ENCODE peak calls at places on chromosomes 3 and 15, in nine cellular contexts. B is endothelial cell of umbilical vein, N is OCI-LY7, I is ovary, O is AG04450, V is adrenal gland, U is IMR-90, Q is fibroblast of lung, D is A673. T is an unnamed sample. For H3K9me3, the result is how much of the 10 kb centered on the place peaks cover.

GRCh38 chr3:72320911-72321385 is 527.3 kb downstream of the SHQ1 start:
- DNase-seq in B (no peak), N (no peak), I (peak), O (no peak), V (no peak), U (no peak), Q (no peak), D (no peak), T (no peak)

GRCh38 chr15:88255496-88256171 is 905 bp downstream of the NTRK3 start:
- DNase-seq in B (peak), N (no peak), I (peak), O (no peak), V (no peak), U (peak), Q (peak), D (no peak), T (no peak)

GRCh38 chr15:82315519-82316246 is 33.6 kb downstream of the GOLGA6L10 start:
- DNase-seq in B (no peak), N (no peak), I (no peak), O (no peak), V (no peak), U (no peak), Q (no peak), D (no peak), T (peak)

GRCh38 chr3:186221733-186222378 is 113.0 kb upstream of the ETV5 start:
- DNase-seq in B (no peak), N (no peak), I (no peak), O (no peak), V (no peak), U (no peak), Q (no peak), D (no peak), T (no peak)

GRCh38 chr3:45499529-45499928 is 95.0 kb upstream of the LIMD1 start:
- DNase-seq in B (peak), N (peak), I (no peak), O (no peak), V (no peak), U (peak), Q (peak), D (peak), T (no peak)

GRCh38 chr3:150180349-150180748 is 209.7 kb upstream of the PFN2 start:
- DNase-seq in B (peak), N (no peak), I (no peak), O (peak), V (no peak), U (peak), Q (peak), D (no peak), T (no peak)

GRCh38 chr3:172561894-172562664 is 38.8 kb upstream of the TNFSF10 start:
- DNase-seq in B (peak), N (no peak), I (no peak), O (no peak), V (no peak), U (no peak), Q (no peak), D (no peak), T (no peak)

GRCh38 chr3:138206196-138206595 is 19.1 kb downstream of the ARMC8 start:
- DNase-seq in B (no peak), N (no peak), I (no peak), O (no peak), V (no peak), U (no peak), Q (no peak), D (no peak), T (no peak)

GRCh38 chr3:124834723-124835718 is 52.1 kb downstream of the ITGB5 start:
- DNase-seq in B (peak), N (peak), I (peak), O (peak), V (no peak), U (peak), Q (peak), D (peak), T (peak)

GRCh38 chr3:14558029-14558428 is 17.9 kb upstream of the GRIP2 start:
- DNase-seq in B (no peak), N (no peak), I (no peak), O (no peak), V (no peak), U (no peak), Q (no peak), D (no peak), T (no peak)

GRCh38 chr3:141482250-141482937 is 4.4 kb upstream of the RASA2 start:
- DNase-seq in B (peak), N (no peak), I (no peak), O (no peak), V (no peak), U (peak), Q (peak), D (peak), T (no peak)

GRCh38 chr3:65096110-65096509 is 408.3 kb upstream of the ADAMTS9 start:
- DNase-seq in B (no peak), N (no peak), I (no peak), O (no peak), V (no peak), U (no peak), Q (no peak), D (no peak), T (no peak)

GRCh38 chr3:104437131-104437750 is 929.5 kb upstream of the ALCAM start:
- DNase-seq in B (no peak), N (no peak), I (no peak), O (peak), V (no peak), U (peak), Q (peak), D (peak), T (no peak)

DNA sequence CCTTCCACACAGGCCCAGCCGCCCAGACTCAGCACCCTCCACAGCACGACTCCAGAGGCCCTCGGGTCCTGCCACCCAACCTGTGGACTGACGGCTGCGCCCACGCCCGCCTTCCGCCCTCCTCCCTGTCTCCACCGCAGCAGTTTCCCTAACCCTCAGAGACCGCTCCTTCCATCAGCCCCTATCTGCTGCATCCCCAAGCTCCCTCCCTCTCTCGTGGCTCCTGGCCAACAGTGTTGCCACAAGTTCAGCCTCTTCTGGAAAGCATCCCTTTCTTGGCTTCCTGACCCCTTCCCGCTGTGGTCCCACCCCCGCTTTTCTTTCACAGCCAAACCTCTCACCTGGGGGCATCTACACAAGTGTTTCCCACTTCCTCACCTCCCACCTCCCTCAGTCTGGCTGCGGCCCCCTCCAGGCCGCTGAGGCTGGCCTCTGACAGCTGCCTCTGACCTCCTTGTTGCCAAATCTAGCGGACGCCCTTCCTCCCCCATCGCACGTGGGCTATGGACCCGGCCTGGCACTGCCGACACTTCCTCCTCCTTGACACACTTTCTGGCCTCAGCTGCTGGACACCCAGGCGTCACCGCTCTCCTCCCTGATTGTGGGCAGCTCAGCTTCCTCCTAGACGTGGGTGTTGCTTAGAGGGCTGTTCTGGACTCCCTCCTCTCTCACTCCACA is 168.8 kb upstream of the TLE3 start:
- DNase-seq in B (no peak), N (no peak), I (peak), O (no peak), V (peak), U (no peak), Q (peak), D (no peak), T (peak)
- H3K9me3 ChIP-seq in B (under half), N (under half), I (under half), O (under half), V (under half), U (under half), Q (under half), D (under half), T (under half)

GRCh38 chr3:20739814-20740213 is 553.8 kb upstream of the SGO1 start:
- DNase-seq in B (peak), N (peak), I (no peak), O (no peak), V (no peak), U (no peak), Q (no peak), D (no peak), T (no peak)
- TF ChIP-seq CTCF in B (no peak), N (peak), I (no peak), O (no peak), V (no peak), U (no peak), Q (no peak), D (no peak), T (peak)

DNA sequence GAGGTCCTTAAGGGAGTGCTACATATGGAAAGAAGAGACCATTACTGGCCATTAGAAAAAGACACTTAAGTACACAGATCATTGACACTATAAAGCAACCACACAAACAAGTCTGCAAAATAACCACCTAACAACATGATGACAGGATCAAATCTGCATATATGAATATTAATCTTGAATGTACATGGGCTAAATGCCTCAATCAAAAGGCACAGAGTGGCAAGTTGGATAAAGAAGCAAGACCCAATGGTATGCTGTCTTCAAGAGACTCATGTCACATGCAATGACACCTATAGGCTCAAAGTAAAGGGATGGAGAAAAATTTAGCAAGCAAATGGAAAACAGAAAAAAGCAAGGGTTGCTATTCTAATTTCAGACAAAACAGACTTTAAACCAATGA is 28.4 kb upstream of the CCNL1 start:
- DNase-seq in B (no peak), N (no peak), I (no peak), O (no peak), V (no peak), U (no peak), Q (no peak), D (no peak), T (no peak)
- H3K9me3 ChIP-seq in B (under half), N (under half), I (under half), O (under half), V (under half), U (under half), Q (under half), D (under half), T (half or more)

GRCh38 chr3:50155891-50156290 is 767 bp downstream of the SEMA3F start:
- DNase-seq in B (peak), N (no peak), I (no peak), O (no peak), V (no peak), U (no peak), Q (peak), D (no peak), T (no peak)

GRCh38 chr3:50153782-50154475 is 1.2 kb upstream of the SEMA3F start:
- DNase-seq in B (no peak), N (no peak), I (no peak), O (no peak), V (no peak), U (no peak), Q (no peak), D (no peak), T (no peak)

GRCh38 chr3:50155491-50155878 is 361 bp downstream of the SEMA3F start:
- DNase-seq in B (no peak), N (no peak), I (no peak), O (no peak), V (no peak), U (no peak), Q (no peak), D (no peak), T (no peak)

GRCh38 chr3:50154840-50155490 is at the start of gene SEMA3F:
- DNase-seq in B (peak), N (peak), I (peak), O (no peak), V (peak), U (peak), Q (peak), D (peak), T (peak)

GRCh38 chr3:50154476-50154839 is 666 bp upstream of the SEMA3F start:
- DNase-seq in B (peak), N (no peak), I (no peak), O (no peak), V (no peak), U (no peak), Q (no peak), D (no peak), T (no peak)
- TF ChIP-seq CTCF in B (peak), N (peak), I (no peak), O (peak), V (peak), U (peak), Q (peak), D (peak), T (no peak)